ENCODE peak calls at places on chromosome 16, in six cellular contexts. One of them, this sample, is unnamed.

GRCh38 chr16:51151435-51151950 is 423 bp upstream of the SALL1 start:
- DNase-seq in activated T-cell treated with anti-CD3 and anti-CD28 coated beads, Interleukin-2, amount 50 U/mL, for 72 hours: no peak
- DNase-seq in NCI-H1092: peak; percentile 89
- DNase-seq in Right ventricle myocardium superior: peak; percentile 53
- DNase-seq in EH: peak; percentile 87
- DNase-seq in mammary epithelial cell: no peak
- DNase-seq in this sample: no peak

GRCh38 chr16:56195151-56195550 is 3.9 kb downstream of the GNAO1 start:
- DNase-seq in mammary epithelial cell: no peak
- DNase-seq in NCI-H1092: peak; percentile 59
- DNase-seq in EH: peak; percentile 79
- DNase-seq in activated T-cell treated with anti-CD3 and anti-CD28 coated beads, Interleukin-2, amount 50 U/mL, for 72 hours: no peak
- DNase-seq in Right ventricle myocardium superior: no peak
- DNase-seq in this sample: no peak

GRCh38 chr16:85061566-85061965 is 34.0 kb downstream of the KIAA0513 start:
- DNase-seq in activated T-cell treated with anti-CD3 and anti-CD28 coated beads, Interleukin-2, amount 50 U/mL, for 72 hours: no peak
- DNase-seq in NCI-H1092: no peak
- DNase-seq in Right ventricle myocardium superior: peak; percentile 76
- DNase-seq in mammary epithelial cell: no peak
- DNase-seq in EH: no peak
- DNase-seq in this sample: no peak

GRCh38 chr16:12519986-12520385 is 283.7 kb downstream of the CPPED1 start:
- DNase-seq in activated T-cell treated with anti-CD3 and anti-CD28 coated beads, Interleukin-2, amount 50 U/mL, for 72 hours: no peak
- DNase-seq in Right ventricle myocardium superior: peak; percentile 2
- DNase-seq in EH: no peak
- DNase-seq in mammary epithelial cell: no peak
- DNase-seq in NCI-H1092: no peak
- DNase-seq in this sample: no peak

GRCh38 chr16:57732011-57732410 is 3.6 kb upstream of the KATNB1 start:
- DNase-seq in Right ventricle myocardium superior: no peak
- DNase-seq in NCI-H1092: no peak
- DNase-seq in mammary epithelial cell: no peak
- DNase-seq in activated T-cell treated with anti-CD3 and anti-CD28 coated beads, Interleukin-2, amount 50 U/mL, for 72 hours: no peak
- DNase-seq in EH: peak; percentile 71
- DNase-seq in this sample: peak; percentile 64

GRCh38 chr16:50154369-50154947 is 1.4 kb downstream of the TENT4B start:
- DNase-seq in Right ventricle myocardium superior: no peak
- DNase-seq in EH: peak; percentile 30
- DNase-seq in NCI-H1092: no peak
- DNase-seq in mammary epithelial cell: peak; percentile 19
- DNase-seq in activated T-cell treated with anti-CD3 and anti-CD28 coated beads, Interleukin-2, amount 50 U/mL, for 72 hours: peak; percentile 12
- DNase-seq in this sample: peak; percentile 16

GRCh38 chr16:28103516-28104170 is 40.1 kb upstream of the GSG1L start:
- DNase-seq in NCI-H1092: no peak
- DNase-seq in Right ventricle myocardium superior: no peak
- DNase-seq in EH: no peak
- DNase-seq in mammary epithelial cell: no peak
- DNase-seq in activated T-cell treated with anti-CD3 and anti-CD28 coated beads, Interleukin-2, amount 50 U/mL, for 72 hours: no peak
- DNase-seq in this sample: no peak

GRCh38 chr16:50153648-50154368 is 702 bp downstream of the TENT4B start:
- DNase-seq in activated T-cell treated with anti-CD3 and anti-CD28 coated beads, Interleukin-2, amount 50 U/mL, for 72 hours: peak; percentile 50
- DNase-seq in mammary epithelial cell: peak; percentile 11
- DNase-seq in Right ventricle myocardium superior: peak; percentile 66
- DNase-seq in NCI-H1092: no peak
- DNase-seq in EH: peak; percentile 45
- DNase-seq in this sample: no peak

GRCh38 chr16:27932542-27933178 is 130.9 kb downstream of the GSG1L start:
- DNase-seq in activated T-cell treated with anti-CD3 and anti-CD28 coated beads, Interleukin-2, amount 50 U/mL, for 72 hours: no peak
- DNase-seq in mammary epithelial cell: no peak
- DNase-seq in NCI-H1092: no peak
- DNase-seq in Right ventricle myocardium superior: no peak
- DNase-seq in EH: no peak
- DNase-seq in this sample: no peak

GRCh38 chr16:3431779-3432219 is 11.5 kb downstream of the ZNF597 start:
- DNase-seq in NCI-H1092: no peak
- DNase-seq in activated T-cell treated with anti-CD3 and anti-CD28 coated beads, Interleukin-2, amount 50 U/mL, for 72 hours: peak; percentile 66
- DNase-seq in Right ventricle myocardium superior: peak; percentile 75
- DNase-seq in mammary epithelial cell: no peak
- DNase-seq in EH: peak; percentile 73
- DNase-seq in this sample: no peak

GRCh38 chr16:12503201-12503600 is 300.5 kb downstream of the CPPED1 start:
- DNase-seq in Right ventricle myocardium superior: no peak
- DNase-seq in NCI-H1092: peak; percentile 57
- DNase-seq in mammary epithelial cell: no peak
- DNase-seq in EH: no peak
- DNase-seq in activated T-cell treated with anti-CD3 and anti-CD28 coated beads, Interleukin-2, amount 50 U/mL, for 72 hours: no peak
- DNase-seq in this sample: no peak

GRCh38 chr16:88473666-88474534 is 20.8 kb downstream of the ZFPM1 start:
- DNase-seq in activated T-cell treated with anti-CD3 and anti-CD28 coated beads, Interleukin-2, amount 50 U/mL, for 72 hours: no peak
- DNase-seq in mammary epithelial cell: no peak
- DNase-seq in EH: no peak
- DNase-seq in Right ventricle myocardium superior: peak; percentile 86
- DNase-seq in NCI-H1092: no peak
- DNase-seq in this sample: peak; percentile 50

GRCh38 chr16:87780385-87780989 is 14.7 kb upstream of the KLHDC4 start:
- DNase-seq in Right ventricle myocardium superior: no peak
- DNase-seq in activated T-cell treated with anti-CD3 and anti-CD28 coated beads, Interleukin-2, amount 50 U/mL, for 72 hours: peak; percentile 69
- DNase-seq in EH: peak; percentile 75
- DNase-seq in mammary epithelial cell: peak; percentile 68
- DNase-seq in NCI-H1092: peak; percentile 34
- DNase-seq in this sample: peak; percentile 46

GRCh38 chr16:81723098-81723723 is 55.9 kb upstream of the PLCG2 start:
- DNase-seq in mammary epithelial cell: peak; percentile 73
- DNase-seq in EH: peak; percentile 82
- DNase-seq in NCI-H1092: peak; percentile 86
- DNase-seq in activated T-cell treated with anti-CD3 and anti-CD28 coated beads, Interleukin-2, amount 50 U/mL, for 72 hours: peak; percentile 63
- DNase-seq in Right ventricle myocardium superior: no peak
- DNase-seq in this sample: peak; percentile 78

GRCh38 chr16:3909791-3910583 is 29.5 kb upstream of the CREBBP start:
- DNase-seq in mammary epithelial cell: no peak
- DNase-seq in Right ventricle myocardium superior: no peak
- DNase-seq in EH: no peak
- DNase-seq in NCI-H1092: no peak
- DNase-seq in activated T-cell treated with anti-CD3 and anti-CD28 coated beads, Interleukin-2, amount 50 U/mL, for 72 hours: no peak
- DNase-seq in this sample: no peak

GRCh38 chr16:81703177-81704155 is 75.6 kb upstream of the PLCG2 start:
- DNase-seq in activated T-cell treated with anti-CD3 and anti-CD28 coated beads, Interleukin-2, amount 50 U/mL, for 72 hours: no peak
- DNase-seq in NCI-H1092: no peak
- DNase-seq in EH: peak; percentile 89
- DNase-seq in mammary epithelial cell: peak; percentile 59
- DNase-seq in Right ventricle myocardium superior: peak; percentile 17
- DNase-seq in this sample: peak; percentile 97

GRCh38 chr16:82655315-82655714 is 28.5 kb downstream of the CDH13 start:
- DNase-seq in mammary epithelial cell: no peak
- DNase-seq in activated T-cell treated with anti-CD3 and anti-CD28 coated beads, Interleukin-2, amount 50 U/mL, for 72 hours: peak; percentile 84
- DNase-seq in NCI-H1092: no peak
- DNase-seq in Right ventricle myocardium superior: no peak
- DNase-seq in EH: peak; percentile 98
- DNase-seq in this sample: peak; percentile 86

GRCh38 chr16:86202760-86203426 is 303.9 kb downstream of the IRF8 start:
- DNase-seq in mammary epithelial cell: no peak
- DNase-seq in Right ventricle myocardium superior: no peak
- DNase-seq in EH: no peak
- DNase-seq in NCI-H1092: no peak
- DNase-seq in activated T-cell treated with anti-CD3 and anti-CD28 coated beads, Interleukin-2, amount 50 U/mL, for 72 hours: no peak
- DNase-seq in this sample: no peak

GRCh38 chr16:17277981-17278381 is 192.8 kb downstream of the XYLT1 start:
- DNase-seq in Right ventricle myocardium superior: peak; percentile 52
- DNase-seq in mammary epithelial cell: no peak
- DNase-seq in EH: no peak
- DNase-seq in NCI-H1092: no peak
- DNase-seq in activated T-cell treated with anti-CD3 and anti-CD28 coated beads, Interleukin-2, amount 50 U/mL, for 72 hours: no peak
- DNase-seq in this sample: peak; percentile 7

GRCh38 chr16:86392751-86393150 is 117.6 kb upstream of the FOXF1 start:
- DNase-seq in activated T-cell treated with anti-CD3 and anti-CD28 coated beads, Interleukin-2, amount 50 U/mL, for 72 hours: no peak
- DNase-seq in mammary epithelial cell: peak; percentile 23
- DNase-seq in NCI-H1092: no peak
- DNase-seq in Right ventricle myocardium superior: no peak
- DNase-seq in EH: peak; percentile 80
- DNase-seq in this sample: peak; percentile 57

GRCh38 chr16:76705883-76706282 is 428.7 kb downstream of the CNTNAP4 start:
- DNase-seq in activated T-cell treated with anti-CD3 and anti-CD28 coated beads, Interleukin-2, amount 50 U/mL, for 72 hours: no peak
- DNase-seq in Right ventricle myocardium superior: no peak
- DNase-seq in NCI-H1092: no peak
- DNase-seq in EH: no peak
- DNase-seq in mammary epithelial cell: no peak
- DNase-seq in this sample: no peak

GRCh38 chr16:6377956-6378355 is 954.7 kb upstream of the RBFOX1 start:
- DNase-seq in activated T-cell treated with anti-CD3 and anti-CD28 coated beads, Interleukin-2, amount 50 U/mL, for 72 hours: no peak
- DNase-seq in Right ventricle myocardium superior: no peak
- DNase-seq in mammary epithelial cell: no peak
- DNase-seq in EH: no peak
- DNase-seq in NCI-H1092: no peak
- DNase-seq in this sample: no peak

GRCh38 chr16:31476305-31477219 is 4.6 kb downstream of the TGFB1I1 start:
- DNase-seq in Right ventricle myocardium superior: peak; percentile 86
- DNase-seq in activated T-cell treated with anti-CD3 and anti-CD28 coated beads, Interleukin-2, amount 50 U/mL, for 72 hours: peak; percentile 87
- DNase-seq in mammary epithelial cell: no peak
- DNase-seq in NCI-H1092: no peak
- DNase-seq in EH: no peak
- DNase-seq in this sample: peak; percentile 54

GRCh38 chr16:56615353-56615752 is 7.0 kb downstream of the MT2A start:
- DNase-seq in activated T-cell treated with anti-CD3 and anti-CD28 coated beads, Interleukin-2, amount 50 U/mL, for 72 hours: no peak
- DNase-seq in NCI-H1092: no peak
- DNase-seq in Right ventricle myocardium superior: no peak
- DNase-seq in EH: peak; percentile 70
- DNase-seq in mammary epithelial cell: peak; percentile 55
- DNase-seq in this sample: peak; percentile 43

GRCh38 chr16:14015948-14016347 is 55.2 kb upstream of the MRTFB start:
- DNase-seq in activated T-cell treated with anti-CD3 and anti-CD28 coated beads, Interleukin-2, amount 50 U/mL, for 72 hours: no peak
- DNase-seq in EH: peak; percentile 90
- DNase-seq in Right ventricle myocardium superior: no peak
- DNase-seq in mammary epithelial cell: peak; percentile 55
- DNase-seq in NCI-H1092: no peak
- DNase-seq in this sample: peak; percentile 61

GRCh38 chr16:58021661-58022551 is 3.6 kb upstream of the MMP15 start:
- DNase-seq in NCI-H1092: no peak
- DNase-seq in activated T-cell treated with anti-CD3 and anti-CD28 coated beads, Interleukin-2, amount 50 U/mL, for 72 hours: no peak
- DNase-seq in Right ventricle myocardium superior: no peak
- DNase-seq in EH: peak; percentile 71
- DNase-seq in mammary epithelial cell: peak; percentile 77
- DNase-seq in this sample: peak; percentile 55

GRCh38 chr16:49312389-49312990 is 30.9 kb upstream of the CBLN1 start:
- DNase-seq in Right ventricle myocardium superior: no peak
- DNase-seq in EH: no peak
- DNase-seq in mammary epithelial cell: no peak
- DNase-seq in NCI-H1092: peak; percentile 41
- DNase-seq in activated T-cell treated with anti-CD3 and anti-CD28 coated beads, Interleukin-2, amount 50 U/mL, for 72 hours: no peak
- DNase-seq in this sample: no peak

GRCh38 chr16:11224096-11224893 is 31.7 kb downstream of the SOCS1 start:
- DNase-seq in NCI-H1092: no peak
- DNase-seq in activated T-cell treated with anti-CD3 and anti-CD28 coated beads, Interleukin-2, amount 50 U/mL, for 72 hours: peak; percentile 77
- DNase-seq in Right ventricle myocardium superior: peak; percentile 90
- DNase-seq in mammary epithelial cell: no peak
- DNase-seq in EH: no peak
- DNase-seq in this sample: no peak

GRCh38 chr16:11232852-11233726 is 22.9 kb downstream of the SOCS1 start:
- DNase-seq in mammary epithelial cell: no peak
- DNase-seq in activated T-cell treated with anti-CD3 and anti-CD28 coated beads, Interleukin-2, amount 50 U/mL, for 72 hours: peak; percentile 95
- DNase-seq in Right ventricle myocardium superior: peak; percentile 65
- DNase-seq in EH: no peak
- DNase-seq in NCI-H1092: no peak
- DNase-seq in this sample: no peak

GRCh38 chr16:7025616-7026190 is 306.9 kb upstream of the RBFOX1 start:
- DNase-seq in activated T-cell treated with anti-CD3 and anti-CD28 coated beads, Interleukin-2, amount 50 U/mL, for 72 hours: peak; percentile 34
- DNase-seq in Right ventricle myocardium superior: peak; percentile 75
- DNase-seq in EH: no peak
- DNase-seq in mammary epithelial cell: no peak
- DNase-seq in NCI-H1092: peak; percentile 39
- DNase-seq in this sample: peak; percentile 0

GRCh38 chr16:64657316-64658011 is 464.4 kb downstream of the CDH11 start:
- DNase-seq in mammary epithelial cell: no peak
- DNase-seq in EH: peak; percentile 60
- DNase-seq in NCI-H1092: no peak
- DNase-seq in Right ventricle myocardium superior: no peak
- DNase-seq in activated T-cell treated with anti-CD3 and anti-CD28 coated beads, Interleukin-2, amount 50 U/mL, for 72 hours: no peak
- DNase-seq in this sample: no peak

GRCh38 chr16:2977440-2977839 is 2.8 kb downstream of the PKMYT1 start:
- DNase-seq in mammary epithelial cell: no peak
- DNase-seq in activated T-cell treated with anti-CD3 and anti-CD28 coated beads, Interleukin-2, amount 50 U/mL, for 72 hours: no peak
- DNase-seq in EH: no peak
- DNase-seq in Right ventricle myocardium superior: no peak
- DNase-seq in NCI-H1092: peak; percentile 96
- DNase-seq in this sample: no peak

GRCh38 chr16:15897834-15898254 is 9.4 kb upstream of the CEP20 start:
- DNase-seq in mammary epithelial cell: peak; percentile 48
- DNase-seq in NCI-H1092: no peak
- DNase-seq in EH: peak; percentile 55
- DNase-seq in activated T-cell treated with anti-CD3 and anti-CD28 coated beads, Interleukin-2, amount 50 U/mL, for 72 hours: peak; percentile 64
- DNase-seq in Right ventricle myocardium superior: no peak
- DNase-seq in this sample: no peak

GRCh38 chr16:47004652-47005051 is 31.2 kb upstream of the DNAJA2 start:
- DNase-seq in mammary epithelial cell: no peak
- DNase-seq in EH: no peak
- DNase-seq in activated T-cell treated with anti-CD3 and anti-CD28 coated beads, Interleukin-2, amount 50 U/mL, for 72 hours: no peak
- DNase-seq in Right ventricle myocardium superior: no peak
- DNase-seq in NCI-H1092: no peak
- DNase-seq in this sample: no peak

GRCh38 chr16:10776280-10776679 is 32.6 kb downstream of the NUBP1 start:
- DNase-seq in NCI-H1092: no peak
- DNase-seq in activated T-cell treated with anti-CD3 and anti-CD28 coated beads, Interleukin-2, amount 50 U/mL, for 72 hours: no peak
- DNase-seq in mammary epithelial cell: no peak
- DNase-seq in EH: no peak
- DNase-seq in Right ventricle myocardium superior: no peak
- DNase-seq in this sample: no peak